ENCODE peak calls at places on chromosomes 7 and 10, in eight cellular contexts. Z is A549, S is pancreas, X is Karpas-422, P is K562, K is SJSA1, B is fibroblast of lung, J is H9. G is an unnamed sample. For H3K4me1, the result is how much of the 10 kb centered on the place peaks cover.

GRCh38 chr7:100901921-100902332 is 6.2 kb upstream of the ACHE start:
- DNase-seq in Z (no peak), S (no peak), X (no peak), P (no peak), K (no peak), B (no peak), J (no peak), G (no peak)

GRCh38 chr7:85074-85945 is 107.1 kb upstream of the FAM20C start:
- DNase-seq in Z (no peak), S (no peak), X (peak), P (no peak), K (no peak), B (peak), J (peak), G (no peak)

GRCh38 chr10:24685958-24686540 is 37.6 kb downstream of the ARHGAP21 start:
- DNase-seq in Z (no peak), S (no peak), X (no peak), P (peak), K (no peak), B (peak), J (no peak), G (no peak)

GRCh38 chr7:101820703-101821102 is 3.3 kb downstream of the CUX1 start:
- DNase-seq in Z (no peak), S (no peak), X (peak), P (peak), K (no peak), B (no peak), J (no peak), G (no peak)

GRCh38 chr7:68321076-68321639 is 1277.1 kb upstream of the AUTS2 start:
- DNase-seq in Z (peak), S (peak), X (no peak), P (no peak), K (no peak), B (peak), J (no peak), G (peak)

GRCh38 chr10:97689637-97690036 is 2.6 kb upstream of the AVPI1 start:
- DNase-seq in Z (peak), S (no peak), X (no peak), P (peak), K (peak), B (peak), J (no peak), G (no peak)

GRCh38 chr10:129982825-129983224 is 18.8 kb upstream of the EBF3 start:
- DNase-seq in Z (no peak), S (no peak), X (no peak), P (no peak), K (no peak), B (no peak), J (no peak), G (no peak)

GRCh38 chr7:158076656-158077055 is 511.0 kb downstream of the PTPRN2 start:
- DNase-seq in Z (no peak), S (no peak), X (no peak), P (no peak), K (no peak), B (no peak), J (no peak), G (no peak)

GRCh38 chr7:146027243-146027642 is 89.4 kb upstream of the CNTNAP2 start:
- DNase-seq in Z (no peak), S (no peak), X (no peak), P (no peak), K (no peak), B (no peak), J (no peak), G (no peak)

GRCh38 chr7:127587663-127588018 is 570 bp upstream of the ARF5 start:
- DNase-seq in Z (no peak), S (peak), X (no peak), P (peak), K (no peak), B (no peak), J (no peak), G (no peak)

GRCh38 chr10:73650537-73651331 is 5.1 kb downstream of the SYNPO2L start:
- DNase-seq in Z (no peak), S (no peak), X (peak), P (no peak), K (peak), B (peak), J (no peak), G (no peak)

DNA sequence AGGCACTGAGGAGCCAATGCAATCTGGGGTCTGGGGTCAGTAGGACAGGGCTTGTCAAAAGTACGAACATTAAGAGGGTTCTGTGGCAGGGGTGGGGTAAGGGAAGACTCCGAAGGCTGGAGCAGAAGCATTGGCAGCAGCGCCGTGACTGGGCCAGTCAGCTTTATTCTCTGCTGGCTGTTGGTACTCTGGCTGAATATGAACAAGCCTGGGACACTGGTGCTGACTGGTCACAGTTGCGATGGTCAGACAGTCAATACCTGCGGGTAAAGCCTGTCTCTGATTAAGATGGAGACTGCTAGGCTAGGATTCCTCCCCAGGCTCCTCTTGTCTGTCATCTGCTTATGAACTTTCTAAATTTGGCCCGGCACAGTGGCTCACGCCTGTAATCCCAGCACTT is 24.3 kb upstream of the TNS3 start:
- DNase-seq in Z (no peak), S (no peak), X (no peak), P (no peak), K (no peak), B (no peak), J (no peak), G (no peak)
- H3K4me1 ChIP-seq in Z (half or more), S (under half), X (under half), P (under half), K (half or more), B (under half), J (under half), G (under half)

GRCh38 chr10:71331736-71332135 is 12.7 kb downstream of the SLC29A3 start:
- DNase-seq in Z (no peak), S (no peak), X (no peak), P (no peak), K (no peak), B (no peak), J (no peak), G (no peak)
- H3K4me1 ChIP-seq in Z (half or more), S (under half), X (under half), P (under half), K (under half), B (under half), J (under half), G (under half)

GRCh38 chr10:105964009-105964408 is 1200.5 kb downstream of the SORCS1 start:
- DNase-seq in Z (no peak), S (no peak), X (no peak), P (no peak), K (no peak), B (no peak), J (no peak), G (no peak)

GRCh38 chr10:105963450-105963849 is 1201.1 kb downstream of the SORCS1 start:
- DNase-seq in Z (no peak), S (no peak), X (no peak), P (no peak), K (no peak), B (no peak), J (no peak), G (no peak)
- H3K4me1 ChIP-seq in Z (under half), S (under half), X (under half), P (under half), K (under half), B (under half), J (under half), G (under half)

GRCh38 chr10:63431962-63432797 is 33.6 kb downstream of the JMJD1C start:
- DNase-seq in Z (no peak), S (no peak), X (no peak), P (no peak), K (peak), B (peak), J (no peak), G (no peak)
- H3K4me1 ChIP-seq in Z (half or more), S (under half), X (under half), P (under half), K (under half), B (under half), J (under half), G (under half)

GRCh38 chr10:14749051-14749809 is 25.5 kb downstream of the FAM107B start:
- DNase-seq in Z (no peak), S (peak), X (peak), P (no peak), K (no peak), B (no peak), J (no peak), G (peak)
- H3K4me1 ChIP-seq in Z (under half), S (under half), X (under half), P (under half), K (under half), B (under half), J (under half), G (under half)

DNA sequence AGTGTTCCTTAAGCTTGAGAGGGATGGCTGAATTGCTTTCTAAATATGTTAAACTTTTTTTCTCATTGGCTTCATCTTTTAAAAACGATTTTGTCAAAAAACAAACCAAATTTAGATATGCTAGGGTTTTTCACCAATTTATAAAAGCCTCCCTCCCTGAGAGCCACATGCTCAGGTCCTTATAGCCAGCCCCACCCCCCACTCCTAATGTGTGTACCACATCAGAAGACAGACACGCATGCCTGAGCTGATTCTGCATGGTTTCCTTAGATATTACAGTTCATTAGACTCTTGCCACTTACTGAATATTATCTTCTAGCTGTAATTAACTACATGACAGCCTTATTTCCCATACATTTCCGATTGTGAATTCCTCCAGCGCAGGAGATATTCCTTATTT is 2.0 kb downstream of the CUL1 start:
- DNase-seq in Z (no peak), S (no peak), X (peak), P (peak), K (peak), B (peak), J (no peak), G (peak)
- H3K4me1 ChIP-seq in Z (half or more), S (under half), X (half or more), P (under half), K (under half), B (under half), J (under half), G (under half)

GRCh38 chr7:6244021-6244420 is 28.4 kb downstream of the CYTH3 start:
- DNase-seq in Z (no peak), S (no peak), X (no peak), P (no peak), K (no peak), B (no peak), J (no peak), G (no peak)

GRCh38 chr7:6242561-6242960 is 29.9 kb downstream of the CYTH3 start:
- DNase-seq in Z (no peak), S (no peak), X (no peak), P (no peak), K (no peak), B (peak), J (no peak), G (no peak)

GRCh38 chr7:6248581-6248980 is 23.8 kb downstream of the CYTH3 start:
- DNase-seq in Z (no peak), S (no peak), X (no peak), P (no peak), K (peak), B (peak), J (no peak), G (no peak)

GRCh38 chr7:6243168-6243567 is 29.3 kb downstream of the CYTH3 start:
- DNase-seq in Z (no peak), S (no peak), X (no peak), P (no peak), K (no peak), B (no peak), J (no peak), G (no peak)

GRCh38 chr7:6246257-6246917 is 26.0 kb downstream of the CYTH3 start:
- DNase-seq in Z (no peak), S (no peak), X (no peak), P (no peak), K (peak), B (peak), J (no peak), G (no peak)
- H3K4me1 ChIP-seq in Z (under half), S (under half), X (under half), P (under half), K (half or more), B (under half), J (under half), G (under half)

GRCh38 chr10:113967096-113967495 is 76.6 kb upstream of the ADRB1 start:
- DNase-seq in Z (no peak), S (no peak), X (peak), P (no peak), K (no peak), B (no peak), J (no peak), G (no peak)
- H3K4me1 ChIP-seq in Z (under half), S (under half), X (under half), P (under half), K (under half), B (under half), J (under half), G (under half)

G was measured in BE2C.